ENCODE peak calls at places on chromosome 1, in seven cellular contexts. Y, G, R, T, F, N and X are unnamed samples.

GRCh38 chr1:184101116-184101515 is 49.6 kb downstream of the TSEN15 start:
- DNase-seq in Y (no peak), G (no peak), R (no peak), T (no peak), F (no peak), N (no peak), X (no peak)

GRCh38 chr1:64470670-64471217 is 815 bp downstream of the CACHD1 start:
- DNase-seq in Y (peak), G (peak), R (peak), T (peak), F (peak), N (no peak), X (peak)

GRCh38 chr1:228207851-228208821 is at the start of gene OBSCN:
- DNase-seq in Y (no peak), G (no peak), R (no peak), T (no peak), F (peak), N (no peak), X (no peak)

GRCh38 chr1:14561014-14561693 is 37.3 kb upstream of the KAZN start:
- DNase-seq in Y (no peak), G (no peak), R (no peak), T (no peak), F (no peak), N (peak), X (no peak)

GRCh38 chr1:209733409-209734192 is 22.3 kb upstream of the TRAF3IP3 start:
- DNase-seq in Y (no peak), G (no peak), R (no peak), T (no peak), F (no peak), N (no peak), X (no peak)

GRCh38 chr1:11701551-11701961 is 10.0 kb downstream of the DRAXIN start:
- DNase-seq in Y (no peak), G (no peak), R (no peak), T (no peak), F (no peak), N (no peak), X (no peak)

GRCh38 chr1:63327417-63328139 is 5.2 kb downstream of the FOXD3 start:
- DNase-seq in Y (peak), G (peak), R (peak), T (peak), F (no peak), N (peak), X (peak)

GRCh38 chr1:198496216-198497143 is 44.0 kb downstream of the ATP6V1G3 start:
- DNase-seq in Y (no peak), G (no peak), R (no peak), T (peak), F (no peak), N (peak), X (peak)

GRCh38 chr1:205688171-205688570 is 7.9 kb upstream of the SLC45A3 start:
- DNase-seq in Y (no peak), G (no peak), R (no peak), T (no peak), F (no peak), N (no peak), X (no peak)

GRCh38 chr1:86821956-86822355 is 92.0 kb downstream of the SELENOF start:
- DNase-seq in Y (no peak), G (no peak), R (no peak), T (no peak), F (no peak), N (no peak), X (no peak)

GRCh38 chr1:12562955-12563576 is 54.9 kb downstream of the DHRS3 start:
- DNase-seq in Y (no peak), G (no peak), R (no peak), T (no peak), F (no peak), N (no peak), X (no peak)

GRCh38 chr1:191498318-191498717 is 659.9 kb upstream of the RGS18 start:
- DNase-seq in Y (no peak), G (no peak), R (no peak), T (peak), F (no peak), N (peak), X (no peak)

GRCh38 chr1:203045336-203045735 is 19.0 kb downstream of the PPFIA4 start:
- DNase-seq in Y (no peak), G (no peak), R (no peak), T (no peak), F (no peak), N (no peak), X (no peak)

GRCh38 chr1:72483958-72484357 is 201.6 kb upstream of the NEGR1 start:
- DNase-seq in Y (no peak), G (no peak), R (no peak), T (no peak), F (no peak), N (no peak), X (no peak)

GRCh38 chr1:211648980-211649934 is 26.2 kb downstream of the NEK2 start:
- DNase-seq in Y (no peak), G (peak), R (no peak), T (no peak), F (peak), N (peak), X (peak)

GRCh38 chr1:84166797-84167196 is 22.7 kb downstream of the PRKACB start:
- DNase-seq in Y (no peak), G (no peak), R (no peak), T (no peak), F (no peak), N (no peak), X (no peak)

GRCh38 chr1:79304131-79304530 is 297.6 kb upstream of the ADGRL4 start:
- DNase-seq in Y (no peak), G (no peak), R (no peak), T (no peak), F (no peak), N (peak), X (no peak)

GRCh38 chr1:221759436-221759835 is 17.5 kb upstream of the DUSP10 start:
- DNase-seq in Y (no peak), G (no peak), R (no peak), T (peak), F (no peak), N (peak), X (no peak)

GRCh38 chr1:182869241-182869666 is 30.1 kb downstream of the DHX9 start:
- DNase-seq in Y (no peak), G (no peak), R (peak), T (no peak), F (no peak), N (no peak), X (no peak)

GRCh38 chr1:10001016-10001665 is 4.1 kb downstream of the RBP7 start:
- DNase-seq in Y (no peak), G (no peak), R (no peak), T (peak), F (no peak), N (no peak), X (no peak)

GRCh38 chr1:97271906-97272788 is 550.6 kb downstream of the PTBP2 start:
- DNase-seq in Y (no peak), G (no peak), R (no peak), T (peak), F (no peak), N (no peak), X (no peak)

GRCh38 chr1:162069334-162070093 is at the start of gene NOS1AP:
- DNase-seq in Y (peak), G (peak), R (peak), T (peak), F (peak), N (no peak), X (peak)

GRCh38 chr1:47894718-47895393 is 102.3 kb downstream of the TRABD2B start:
- DNase-seq in Y (no peak), G (peak), R (peak), T (no peak), F (no peak), N (peak), X (peak)

GRCh38 chr1:10056599-10056987 is 23.8 kb downstream of the UBE4B start:
- DNase-seq in Y (no peak), G (no peak), R (no peak), T (no peak), F (no peak), N (no peak), X (no peak)

GRCh38 chr1:26237230-26237966 is 3.4 kb downstream of the CEP85 start:
- DNase-seq in Y (no peak), G (no peak), R (no peak), T (peak), F (no peak), N (peak), X (no peak)

GRCh38 chr1:167776151-167776550 is 54.4 kb downstream of the MPZL1 start:
- DNase-seq in Y (no peak), G (no peak), R (no peak), T (peak), F (no peak), N (peak), X (no peak)

GRCh38 chr1:222852326-222852725 is 37.5 kb downstream of the DISP1 start:
- DNase-seq in Y (no peak), G (no peak), R (no peak), T (no peak), F (no peak), N (peak), X (no peak)

GRCh38 chr1:108719253-108719652 is 6.5 kb downstream of the FNDC7 start:
- DNase-seq in Y (no peak), G (no peak), R (no peak), T (peak), F (no peak), N (peak), X (no peak)

GRCh38 chr1:169312084-169312954 is 55.3 kb downstream of the NME7 start:
- DNase-seq in Y (no peak), G (no peak), R (no peak), T (peak), F (no peak), N (peak), X (peak)

GRCh38 chr1:217493290-217493689 is 137.6 kb downstream of the GPATCH2 start:
- DNase-seq in Y (no peak), G (no peak), R (no peak), T (no peak), F (no peak), N (peak), X (no peak)

GRCh38 chr1:26677306-26678115 is 18.3 kb upstream of the ARID1A start:
- DNase-seq in Y (peak), G (peak), R (peak), T (peak), F (peak), N (peak), X (peak)

GRCh38 chr1:39501666-39502065 is 10.2 kb downstream of the BMP8A start:
- DNase-seq in Y (no peak), G (no peak), R (no peak), T (no peak), F (no peak), N (peak), X (no peak)

GRCh38 chr1:171717080-171717479 is 24.8 kb downstream of the VAMP4 start:
- DNase-seq in Y (no peak), G (no peak), R (no peak), T (no peak), F (no peak), N (peak), X (no peak)

GRCh38 chr1:112337028-112337531 is 58.9 kb upstream of the CTTNBP2NL start:
- DNase-seq in Y (no peak), G (peak), R (peak), T (no peak), F (peak), N (peak), X (peak)
- TF ChIP-seq CTCF in Y (peak), G (no peak), R (peak), T (peak), F (peak), N (peak), X (peak)

GRCh38 chr1:92310185-92310597 is 11.3 kb downstream of the RPAP2 start:
- DNase-seq in Y (no peak), G (no peak), R (no peak), T (peak), F (no peak), N (peak), X (no peak)
- TF ChIP-seq CTCF in Y (peak), G (no peak), R (peak), T (peak), F (peak), N (peak), X (no peak)

GRCh38 chr1:102970496-102971078 is 137.7 kb downstream of the COL11A1 start:
- DNase-seq in Y (no peak), G (no peak), R (peak), T (peak), F (no peak), N (peak), X (peak)
- TF ChIP-seq CTCF in Y (peak), G (no peak), R (peak), T (peak), F (peak), N (peak), X (no peak)

GRCh38 chr1:65528104-65528503 is 107.6 kb downstream of the LEPR start:
- DNase-seq in Y (no peak), G (no peak), R (no peak), T (no peak), F (no peak), N (no peak), X (no peak)
- TF ChIP-seq CTCF in Y (peak), G (no peak), R (peak), T (peak), F (peak), N (peak), X (peak)

DNA sequence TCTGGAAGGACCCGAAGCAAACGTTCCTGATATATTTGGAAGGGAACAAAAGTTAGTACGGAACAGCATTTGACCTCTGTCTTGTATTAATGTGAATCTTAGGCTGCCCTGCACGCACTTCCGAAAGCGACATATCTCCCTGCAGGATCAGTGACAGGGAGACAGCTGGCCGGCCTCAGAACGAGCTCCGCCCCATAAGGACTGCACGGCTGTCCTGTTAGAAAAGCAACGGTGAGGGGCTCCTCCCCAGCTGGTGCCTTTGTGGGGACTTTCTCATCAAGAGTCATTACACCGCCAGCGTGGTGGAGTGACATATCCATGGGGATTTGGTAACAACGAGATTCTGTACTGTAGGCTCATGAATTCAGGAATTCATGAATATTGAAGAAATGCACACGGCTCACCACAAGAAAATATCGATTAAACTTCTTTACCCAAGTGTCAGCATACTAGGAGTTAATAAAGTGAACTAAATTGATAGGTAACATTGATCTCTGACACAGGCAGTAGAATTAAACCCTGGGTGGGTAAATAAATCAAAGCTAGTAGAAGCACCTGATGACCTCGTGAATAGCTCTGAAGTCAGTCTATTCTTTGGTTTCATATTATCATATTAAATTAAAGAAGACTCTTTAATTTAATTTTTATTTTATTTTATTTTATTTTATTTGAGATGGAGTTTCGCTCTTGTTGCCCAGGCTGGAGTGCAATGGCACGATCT is 8.1 kb upstream of the GREM2 start:
- DNase-seq in Y (no peak), G (no peak), R (peak), T (no peak), F (no peak), N (no peak), X (no peak)
- TF ChIP-seq CTCF in Y (no peak), G (no peak), R (no peak), T (no peak), F (no peak), N (no peak), X (no peak)

DNA sequence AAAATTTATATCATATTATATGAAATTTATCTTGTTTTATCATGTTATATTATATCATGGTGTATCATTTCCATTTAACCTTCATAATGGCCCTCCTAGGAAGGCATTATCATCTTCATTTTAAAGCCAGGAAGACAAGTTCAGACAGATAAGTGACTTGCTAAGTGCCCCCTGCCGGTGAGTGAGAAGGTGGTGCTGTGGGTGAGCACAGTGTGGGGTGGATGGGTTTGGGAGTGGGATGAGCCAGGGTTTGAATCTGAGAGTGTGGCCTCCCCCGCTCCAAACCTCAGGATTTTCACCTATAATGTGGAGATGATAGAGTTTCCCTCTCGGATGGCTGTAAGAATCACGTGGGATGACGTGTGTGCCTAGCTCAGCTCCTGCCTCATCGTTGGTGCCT is 108.7 kb upstream of the IGSF21 start:
- DNase-seq in Y (no peak), G (no peak), R (no peak), T (no peak), F (no peak), N (peak), X (peak)
- TF ChIP-seq CTCF in Y (no peak), G (no peak), R (peak), T (no peak), F (peak), N (peak), X (no peak)

DNA sequence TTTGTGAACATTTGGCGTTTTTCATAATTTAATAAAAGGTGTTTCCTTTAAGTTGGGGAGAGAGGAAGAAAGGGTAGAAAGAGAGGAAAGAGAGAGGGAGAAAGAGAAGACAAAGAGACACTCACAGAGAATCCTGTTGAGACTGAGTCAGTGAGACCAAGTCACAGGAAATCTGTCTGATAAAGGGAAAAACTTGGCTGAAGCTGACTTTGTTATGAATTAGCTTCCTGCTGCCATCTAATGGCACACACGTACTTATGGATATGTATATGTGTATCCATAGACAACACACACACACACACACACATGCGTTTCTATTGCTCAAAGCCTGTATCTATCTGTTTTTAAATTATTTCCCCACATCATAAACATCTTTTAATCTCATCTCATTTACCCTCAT is 42.5 kb upstream of the DISC1 start:
- DNase-seq in Y (no peak), G (no peak), R (no peak), T (peak), F (no peak), N (peak), X (peak)
- TF ChIP-seq CTCF in Y (no peak), G (no peak), R (no peak), T (peak), F (no peak), N (peak), X (peak)

GRCh38 chr1:219724440-219724839 is 111.5 kb upstream of the ZC3H11B start:
- DNase-seq in Y (no peak), G (no peak), R (no peak), T (no peak), F (no peak), N (no peak), X (no peak)
- TF ChIP-seq CTCF in Y (no peak), G (no peak), R (no peak), T (no peak), F (no peak), N (no peak), X (no peak)

DNA sequence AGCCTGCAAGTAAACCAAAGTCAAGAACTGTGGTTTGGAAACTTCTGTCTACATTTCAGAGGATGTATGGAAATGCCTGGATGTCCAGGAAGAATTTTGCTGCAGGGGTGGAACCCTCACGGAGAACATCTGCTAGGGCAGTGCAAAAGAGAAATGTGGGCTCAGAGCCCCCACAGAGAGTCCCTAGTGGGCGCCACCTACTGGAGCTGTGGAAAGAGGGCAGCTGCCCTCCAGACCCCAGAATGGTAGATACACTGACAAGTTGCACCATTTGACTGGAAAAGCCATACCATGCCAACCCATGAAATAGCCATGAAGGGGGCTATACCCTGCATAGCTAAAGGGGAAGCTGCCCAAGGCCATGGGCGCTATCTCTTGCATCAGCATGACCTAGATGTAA is 1672.4 kb downstream of the KCNT2 start:
- DNase-seq in Y (no peak), G (no peak), R (no peak), T (no peak), F (no peak), N (no peak), X (no peak)
- TF ChIP-seq CTCF in Y (no peak), G (no peak), R (no peak), T (no peak), F (no peak), N (no peak), X (no peak)

DNA sequence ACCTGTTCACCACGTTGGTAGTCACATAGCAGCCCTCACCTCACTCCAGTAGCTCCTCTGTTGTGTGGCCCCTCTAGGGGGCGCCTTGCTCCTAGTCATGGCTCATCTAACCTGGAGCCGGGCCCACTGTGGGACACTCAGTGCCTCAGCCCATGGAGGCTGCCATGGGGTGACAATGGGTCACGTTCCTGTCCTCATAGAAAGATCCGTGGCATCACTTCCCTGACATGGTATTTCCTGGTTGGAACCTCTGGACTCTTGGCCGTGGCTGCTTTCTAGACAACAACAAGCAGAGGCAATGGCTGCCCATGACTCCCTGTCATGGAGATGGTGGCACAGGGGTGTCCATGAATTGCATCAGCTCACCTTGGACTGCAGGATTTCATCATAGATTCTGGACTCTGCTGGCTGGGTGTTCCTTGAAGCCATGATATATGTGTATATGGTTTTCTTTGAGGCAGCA is 27.5 kb upstream of the SLAMF6 start:
- DNase-seq in Y (no peak), G (no peak), R (no peak), T (no peak), F (no peak), N (no peak), X (no peak)
- TF ChIP-seq CTCF in Y (no peak), G (no peak), R (no peak), T (no peak), F (no peak), N (no peak), X (no peak)